ENCODE peak calls at places on chromosome 16, in eight cellular contexts. S is small intestine; T is posterior cingulate gyrus; D is NCI-H2171; E is brain microvascular endothelial cell; J is fibroblast of the aortic adventitia; K is stimulated activated CD8-positive, alpha-beta memory T cell treated with anti-CD3 and anti-CD28 coated beads, Interleukin-12 subunit alpha, Interleukin-12 subunit beta, amount 100 ng/mL, for 1 hour; Y is amniotic stem cell. H is an unnamed sample.

GRCh38 chr16:65845466-65846209 is 520.9 kb upstream of the CDH5 start:
- DNase-seq in S (no peak), T (no peak), D (no peak), E (no peak), J (peak), K (no peak), Y (no peak), H (peak)

GRCh38 chr16:75943705-75944514 is 217.6 kb upstream of the CPHXL start:
- DNase-seq in S (peak), T (no peak), D (no peak), E (no peak), J (no peak), K (no peak), Y (no peak), H (no peak)

GRCh38 chr16:28186752-28187151 is 25.0 kb downstream of the XPO6 start:
- DNase-seq in S (no peak), T (no peak), D (no peak), E (no peak), J (no peak), K (no peak), Y (no peak), H (peak)

GRCh38 chr16:52727878-52728277 is 180.9 kb upstream of the TOX3 start:
- DNase-seq in S (no peak), T (no peak), D (no peak), E (no peak), J (no peak), K (no peak), Y (no peak), H (no peak)

GRCh38 chr16:23055481-23055880 is 93.8 kb downstream of the USP31 start:
- DNase-seq in S (no peak), T (no peak), D (no peak), E (no peak), J (no peak), K (no peak), Y (no peak), H (no peak)

GRCh38 chr16:31487720-31488629 is 5.1 kb downstream of the SLC5A2 start:
- DNase-seq in S (peak), T (no peak), D (peak), E (no peak), J (peak), K (peak), Y (no peak), H (no peak)

GRCh38 chr16:47581114-47581513 is 120.0 kb downstream of the PHKB start:
- DNase-seq in S (no peak), T (no peak), D (no peak), E (no peak), J (no peak), K (no peak), Y (no peak), H (no peak)

GRCh38 chr16:83720213-83720612 is 87.6 kb upstream of the HSBP1 start:
- DNase-seq in S (no peak), T (no peak), D (no peak), E (no peak), J (no peak), K (no peak), Y (no peak), H (no peak)

GRCh38 chr16:49621240-49622083 is 234.4 kb downstream of the ZNF423 start:
- DNase-seq in S (no peak), T (no peak), D (no peak), E (peak), J (no peak), K (no peak), Y (no peak), H (no peak)

GRCh38 chr16:12062343-12063003 is 85.9 kb downstream of the SNX29 start:
- DNase-seq in S (peak), T (no peak), D (no peak), E (peak), J (peak), K (no peak), Y (peak), H (peak)

GRCh38 chr16:22008215-22009142 is 568 bp downstream of the MOSMO start:
- DNase-seq in S (no peak), T (peak), D (no peak), E (no peak), J (no peak), K (no peak), Y (no peak), H (no peak)

GRCh38 chr16:48165961-48166578 is 10.3 kb upstream of the ABCC12 start:
- DNase-seq in S (no peak), T (no peak), D (no peak), E (peak), J (no peak), K (no peak), Y (no peak), H (no peak)

GRCh38 chr16:84617631-84618427 is at the start of gene COTL1:
- DNase-seq in S (peak), T (peak), D (peak), E (peak), J (peak), K (peak), Y (peak), H (peak)

GRCh38 chr16:9105189-9105588 is 13.7 kb downstream of the HAPSTR1 start:
- DNase-seq in S (no peak), T (no peak), D (no peak), E (no peak), J (no peak), K (no peak), Y (no peak), H (peak)

GRCh38 chr16:57788252-57788841 is 13.9 kb downstream of the KIFC3 start:
- DNase-seq in S (no peak), T (no peak), D (no peak), E (no peak), J (no peak), K (no peak), Y (no peak), H (no peak)

GRCh38 chr16:48231675-48232214 is 12.4 kb upstream of the LONP2 start:
- DNase-seq in S (peak), T (peak), D (no peak), E (peak), J (peak), K (no peak), Y (no peak), H (peak)

GRCh38 chr16:87802670-87803069 is 36.9 kb upstream of the KLHDC4 start:
- DNase-seq in S (no peak), T (no peak), D (no peak), E (no peak), J (no peak), K (no peak), Y (no peak), H (no peak)

GRCh38 chr16:84862804-84863484 is 43.2 kb downstream of the CRISPLD2 start:
- DNase-seq in S (no peak), T (no peak), D (no peak), E (no peak), J (peak), K (no peak), Y (no peak), H (no peak)

GRCh38 chr16:85303354-85303883 is 191.1 kb upstream of the CIBAR2 start:
- DNase-seq in S (peak), T (peak), D (no peak), E (no peak), J (no peak), K (peak), Y (no peak), H (no peak)

GRCh38 chr16:87390641-87391323 is 1.4 kb upstream of the MAP1LC3B start:
- DNase-seq in S (no peak), T (no peak), D (no peak), E (no peak), J (no peak), K (no peak), Y (no peak), H (no peak)

GRCh38 chr16:86573646-86574508 is 4.5 kb upstream of the FOXL1 start:
- DNase-seq in S (no peak), T (no peak), D (no peak), E (no peak), J (no peak), K (no peak), Y (no peak), H (no peak)

H was measured in astrocyte.